ENCODE peak calls at places on chromosome 14, in nine cellular contexts. A is endodermal cell; Y is Panc1; N is small intestine; D is RWPE1; I is CD8-positive, alpha-beta memory T cell; Z is SK-N-SH; X is Peyer's patch; T is DND-41. C is an unnamed sample.

GRCh38 chr14:34220921-34221320 is 241.1 kb downstream of the SPTSSA start:
- DNase-seq in A (no peak), Y (no peak), N (no peak), D (no peak), I (no peak), Z (no peak), X (no peak), T (peak; percentile 57), C (no peak)

GRCh38 chr14:80336613-80337106 is 125.4 kb upstream of the DIO2 start:
- DNase-seq in A (no peak), Y (no peak), N (no peak), D (no peak), I (no peak), Z (no peak), X (no peak), T (no peak), C (no peak)

GRCh38 chr14:50447491-50447890 is 50.8 kb upstream of the CDKL1 start:
- DNase-seq in A (no peak), Y (no peak), N (peak; percentile 18), D (peak; percentile 48), I (no peak), Z (no peak), X (no peak), T (no peak), C (no peak)

GRCh38 chr14:96038920-96039632 is at the start of gene C14orf132:
- DNase-seq in A (peak; percentile 88), Y (no peak), N (peak; percentile 11), D (peak; percentile 69), I (no peak), Z (peak; percentile 96), X (peak; percentile 69), T (no peak), C (peak; percentile 73)

GRCh38 chr14:23160924-23161522 is 22.4 kb downstream of the SLC7A8 start:
- DNase-seq in A (peak; percentile 86), Y (no peak), N (peak; percentile 48), D (peak; percentile 84), I (no peak), Z (no peak), X (no peak), T (no peak), C (peak; percentile 68)

GRCh38 chr14:80996049-80996901 is 40.9 kb downstream of the TSHR start:
- DNase-seq in A (no peak), Y (peak; percentile 12), N (peak; percentile 51), D (peak; percentile 66), I (no peak), Z (peak; percentile 50), X (no peak), T (peak; percentile 19), C (no peak)

GRCh38 chr14:100857923-100858837 is 32.3 kb downstream of the MEG3 start:
- DNase-seq in A (no peak), Y (no peak), N (no peak), D (no peak), I (no peak), Z (peak; percentile 41), X (no peak), T (no peak), C (no peak)

GRCh38 chr14:25048170-25049126 is 1.5 kb downstream of the STXBP6 start:
- DNase-seq in A (peak; percentile 47), Y (no peak), N (peak; percentile 66), D (no peak), I (no peak), Z (no peak), X (no peak), T (no peak), C (no peak)

GRCh38 chr14:50937325-50937724 is 7.0 kb downstream of the PYGL start:
- DNase-seq in A (no peak), Y (no peak), N (no peak), D (peak; percentile 59), I (no peak), Z (no peak), X (no peak), T (no peak), C (no peak)

GRCh38 chr14:51365241-51365940 is 125.3 kb downstream of the TMX1 start:
- DNase-seq in A (no peak), Y (no peak), N (no peak), D (no peak), I (no peak), Z (no peak), X (no peak), T (no peak), C (no peak)

GRCh38 chr14:84961637-84962036 is 568.3 kb upstream of the FLRT2 start:
- DNase-seq in A (no peak), Y (no peak), N (no peak), D (no peak), I (no peak), Z (no peak), X (no peak), T (no peak), C (no peak)

GRCh38 chr14:105864116-105864515 is 337.7 kb downstream of the TMEM121 start:
- DNase-seq in A (no peak), Y (no peak), N (no peak), D (no peak), I (peak; percentile 42), Z (no peak), X (no peak), T (no peak), C (no peak)

GRCh38 chr14:90058876-90059458 is 2.8 kb upstream of the KCNK13 start:
- DNase-seq in A (no peak), Y (no peak), N (no peak), D (no peak), I (no peak), Z (no peak), X (no peak), T (no peak), C (no peak)

GRCh38 chr14:58272589-58273372 is 25.6 kb upstream of the ARID4A start:
- DNase-seq in A (no peak), Y (no peak), N (peak; percentile 87), D (no peak), I (no peak), Z (no peak), X (no peak), T (no peak), C (no peak)

GRCh38 chr14:30191639-30192279 is 264.1 kb upstream of the PRKD1 start:
- DNase-seq in A (no peak), Y (no peak), N (no peak), D (no peak), I (no peak), Z (no peak), X (no peak), T (no peak), C (no peak)

GRCh38 chr14:24734917-24735500 is 101.0 kb upstream of the GZMB start:
- DNase-seq in A (peak; percentile 71), Y (no peak), N (peak; percentile 81), D (no peak), I (no peak), Z (peak; percentile 14), X (no peak), T (peak; percentile 24), C (no peak)

GRCh38 chr14:75519826-75520692 is 2.2 kb upstream of the BATF start:
- DNase-seq in A (no peak), Y (no peak), N (no peak), D (no peak), I (no peak), Z (no peak), X (no peak), T (no peak), C (no peak)

GRCh38 chr14:64761441-64762043 is 57.3 kb downstream of the PLEKHG3 start:
- DNase-seq in A (no peak), Y (no peak), N (no peak), D (no peak), I (peak; percentile 21), Z (no peak), X (no peak), T (no peak), C (no peak)

GRCh38 chr14:23061995-23062394 is 4.7 kb upstream of the CDH24 start:
- DNase-seq in A (no peak), Y (peak; percentile 77), N (peak; percentile 36), D (peak; percentile 87), I (no peak), Z (no peak), X (peak; percentile 36), T (no peak), C (no peak)

DNA sequence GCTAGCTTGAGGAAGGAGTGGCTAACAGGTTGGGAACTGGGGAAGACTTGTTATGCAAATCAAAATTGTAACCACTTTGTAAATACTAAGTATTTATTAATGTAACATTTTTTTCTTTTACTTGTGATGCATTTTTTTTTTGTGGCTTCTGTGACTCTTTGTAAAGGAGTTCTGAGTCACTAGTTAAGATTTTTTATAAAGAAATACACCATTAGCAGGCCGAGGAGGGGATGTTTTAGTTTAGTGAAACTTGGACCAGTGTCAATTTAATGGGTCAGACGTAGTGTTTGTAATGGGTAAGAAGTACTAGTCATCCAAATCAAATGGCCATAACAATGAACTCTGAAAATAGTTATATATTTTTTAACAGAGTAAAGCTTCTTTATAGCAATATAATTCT is 43.1 kb downstream of the AKAP6 start:
- DNase-seq in A (no peak), Y (no peak), N (no peak), D (peak; percentile 52), I (no peak), Z (no peak), X (no peak), T (no peak), C (no peak)
- H3K27ac ChIP-seq in A (no peak overlapping the region), Y (no peak overlapping the region), N (no peak overlapping the region), D (no peak overlapping the region), I (no peak overlapping the region), Z (peak overlapping the region; percentile 93), X (no peak overlapping the region), T (no peak overlapping the region), C (no peak overlapping the region)

GRCh38 chr14:77037886-77038511 is 9.5 kb upstream of the IRF2BPL start:
- DNase-seq in A (no peak), Y (no peak), N (no peak), D (no peak), I (peak; percentile 66), Z (no peak), X (no peak), T (peak; percentile 79), C (peak; percentile 23)
- H3K27ac ChIP-seq in A (peak overlapping the region; percentile 92), Y (peak overlapping the region; percentile 99), N (no peak overlapping the region), D (peak overlapping the region; percentile 76), I (no peak overlapping the region), Z (peak overlapping the region; percentile 99), X (peak overlapping the region; percentile 90), T (peak overlapping the region; percentile 96), C (peak overlapping the region; percentile 98)

GRCh38 chr14:101876539-101876938 is 87.8 kb upstream of the DYNC1H1 start:
- DNase-seq in A (no peak), Y (no peak), N (peak; percentile 48), D (no peak), I (peak; percentile 77), Z (peak; percentile 87), X (no peak), T (peak; percentile 91), C (no peak)
- H3K27ac ChIP-seq in A (no peak overlapping the region), Y (no peak overlapping the region), N (no peak overlapping the region), D (no peak overlapping the region), I (peak overlapping the region; percentile 9), Z (peak overlapping the region; percentile 37), X (peak overlapping the region; percentile 74), T (peak overlapping the region; percentile 96), C (no peak overlapping the region)

DNA sequence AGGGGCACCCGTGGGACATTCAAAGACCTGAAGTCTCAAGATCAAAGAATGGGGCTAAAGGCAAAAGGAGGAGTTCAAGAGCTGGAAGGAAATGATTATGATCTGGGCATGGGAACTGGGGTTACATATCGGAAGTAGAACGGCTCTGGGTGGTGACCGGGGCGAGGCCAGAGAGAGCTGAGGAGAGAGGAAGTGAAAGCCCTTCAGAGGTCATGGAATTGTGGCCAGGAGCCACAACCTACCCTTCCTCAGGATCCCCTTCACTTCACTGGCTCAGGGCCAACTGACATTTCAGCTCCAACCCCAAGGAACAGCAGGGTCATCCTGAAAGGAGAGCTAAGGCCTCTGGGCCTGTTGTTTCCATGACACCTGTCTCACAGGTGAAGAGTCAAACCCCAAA is 57.8 kb downstream of the GALNT16 start:
- DNase-seq in A (peak; percentile 28), Y (no peak), N (no peak), D (no peak), I (no peak), Z (no peak), X (no peak), T (no peak), C (no peak)
- H3K27ac ChIP-seq in A (no peak overlapping the region), Y (no peak overlapping the region), N (no peak overlapping the region), D (no peak overlapping the region), I (no peak overlapping the region), Z (peak overlapping the region; percentile 68), X (peak overlapping the region; percentile 54), T (no peak overlapping the region), C (no peak overlapping the region)